ENCODE peak calls at places on chromosomes 4 and X, in four cellular contexts. P is left colon; N is H54; G is activated CD8-positive, alpha-beta memory T cell treated with anti-CD3 and anti-CD28 coated beads, Interleukin-2, amount 50 U/mL, for 4 hours. Q is an unnamed sample.

GRCh38 chrX:19627533-19627932 is 112.2 kb upstream of the MAP3K15 start:
- DNase-seq in P (no peak), N (no peak), G (no peak), Q (no peak)

GRCh38 chr4:65791807-65792308 is 121.6 kb upstream of the EPHA5 start:
- DNase-seq in P (no peak), N (no peak), G (no peak), Q (no peak)

GRCh38 chr4:128220286-128221235 is 67.1 kb downstream of the PGRMC2 start:
- DNase-seq in P (no peak), N (no peak), G (no peak), Q (peak)

GRCh38 chrX:125646195-125646594 is 326.5 kb downstream of the TEX13C start:
- DNase-seq in P (no peak), N (no peak), G (no peak), Q (no peak)

GRCh38 chrX:39577976-39578962 is 519.5 kb downstream of the BCOR start:
- DNase-seq in P (no peak), N (no peak), G (peak), Q (no peak)

GRCh38 chr4:163063891-163064290 is 102.8 kb downstream of the NAF1 start:
- DNase-seq in P (no peak), N (no peak), G (no peak), Q (peak)

GRCh38 chr4:149999485-150000074 is 78.7 kb upstream of the DCLK2 start:
- DNase-seq in P (no peak), N (no peak), G (no peak), Q (peak)

GRCh38 chr4:64617813-64618212 is 208.6 kb upstream of the TECRL start:
- DNase-seq in P (no peak), N (no peak), G (no peak), Q (no peak)

GRCh38 chr4:6371827-6372226 is 100.6 kb downstream of the PPP2R2C start:
- DNase-seq in P (no peak), N (no peak), G (no peak), Q (no peak)

GRCh38 chr4:53764761-53765490 is 173.6 kb upstream of the LNX1 start:
- DNase-seq in P (no peak), N (no peak), G (no peak), Q (no peak)

GRCh38 chr4:105210901-105211300 is 64.2 kb downstream of the TET2 start:
- DNase-seq in P (no peak), N (no peak), G (no peak), Q (no peak)

GRCh38 chr4:98601719-98602118 is 56.7 kb downstream of the TSPAN5 start:
- DNase-seq in P (no peak), N (no peak), G (no peak), Q (no peak)

GRCh38 chr4:53889335-53890084 is 174.9 kb downstream of the CHIC2 start:
- DNase-seq in P (no peak), N (no peak), G (no peak), Q (no peak)

GRCh38 chr4:47145630-47146029 is 114.3 kb downstream of the GABRB1 start:
- DNase-seq in P (no peak), N (no peak), G (no peak), Q (peak)

GRCh38 chrX:100980608-100981497 is 11.3 kb downstream of the ARL13A start:
- DNase-seq in P (no peak), N (peak), G (no peak), Q (no peak)

Q was measured in SW 1271.